ENCODE peak calls at places on chromosome 7, in ten cellular contexts. One of them, this sample, is unnamed. For H3K36me3, the result is how much of the 10 kb centered on the place peaks cover.

GRCh38 chr7:80403686-80404241 is 108.1 kb downstream of the GNAT3 start:
- DNase-seq in PC-3: no peak
- DNase-seq in tibial nerve: no peak
- DNase-seq in OCI-LY7: no peak
- DNase-seq in heart right ventricle: no peak
- DNase-seq in MM.1S: no peak
- DNase-seq in ovary: no peak
- DNase-seq in Peyer's patch: no peak
- DNase-seq in hepatocyte: no peak
- DNase-seq in endodermal cell: no peak
- DNase-seq in this sample: no peak

GRCh38 chr7:18978108-18978495 is 139.3 kb downstream of the TWIST1 start:
- DNase-seq in ovary: no peak
- DNase-seq in tibial nerve: no peak
- DNase-seq in Peyer's patch: no peak
- DNase-seq in MM.1S: no peak
- DNase-seq in heart right ventricle: no peak
- DNase-seq in endodermal cell: no peak
- DNase-seq in hepatocyte: no peak
- DNase-seq in OCI-LY7: no peak
- DNase-seq in PC-3: peak
- DNase-seq in this sample: no peak

GRCh38 chr7:80334908-80335307 is 177.0 kb downstream of the GNAT3 start:
- DNase-seq in tibial nerve: no peak
- DNase-seq in ovary: no peak
- DNase-seq in PC-3: no peak
- DNase-seq in Peyer's patch: no peak
- DNase-seq in MM.1S: no peak
- DNase-seq in heart right ventricle: no peak
- DNase-seq in hepatocyte: no peak
- DNase-seq in endodermal cell: no peak
- DNase-seq in OCI-LY7: no peak
- DNase-seq in this sample: no peak

GRCh38 chr7:105978035-105978434 is 15.0 kb downstream of the CDHR3 start:
- DNase-seq in OCI-LY7: no peak
- DNase-seq in endodermal cell: no peak
- DNase-seq in tibial nerve: no peak
- DNase-seq in MM.1S: no peak
- DNase-seq in heart right ventricle: no peak
- DNase-seq in ovary: no peak
- DNase-seq in Peyer's patch: no peak
- DNase-seq in PC-3: no peak
- DNase-seq in hepatocyte: no peak
- DNase-seq in this sample: no peak

GRCh38 chr7:150468241-150468640 is 17.8 kb downstream of the GIMAP8 start:
- DNase-seq in endodermal cell: no peak
- DNase-seq in tibial nerve: no peak
- DNase-seq in OCI-LY7: no peak
- DNase-seq in Peyer's patch: no peak
- DNase-seq in ovary: no peak
- DNase-seq in MM.1S: no peak
- DNase-seq in PC-3: no peak
- DNase-seq in heart right ventricle: no peak
- DNase-seq in hepatocyte: no peak
- DNase-seq in this sample: no peak

GRCh38 chr7:141992688-141993087 is 3.0 kb upstream of the MGAM start:
- DNase-seq in MM.1S: no peak
- DNase-seq in PC-3: no peak
- DNase-seq in hepatocyte: no peak
- DNase-seq in endodermal cell: no peak
- DNase-seq in Peyer's patch: no peak
- DNase-seq in heart right ventricle: no peak
- DNase-seq in OCI-LY7: no peak
- DNase-seq in ovary: no peak
- DNase-seq in tibial nerve: no peak
- DNase-seq in this sample: no peak

GRCh38 chr7:149460493-149461330 is at the start of gene ZNF777:
- DNase-seq in endodermal cell: peak
- DNase-seq in OCI-LY7: peak
- DNase-seq in Peyer's patch: peak
- DNase-seq in hepatocyte: peak
- DNase-seq in ovary: peak
- DNase-seq in PC-3: peak
- DNase-seq in MM.1S: peak
- DNase-seq in tibial nerve: peak
- DNase-seq in heart right ventricle: peak
- DNase-seq in this sample: peak

GRCh38 chr7:90681336-90682019 is 85.4 kb downstream of the CDK14 start:
- DNase-seq in MM.1S: no peak
- DNase-seq in PC-3: no peak
- DNase-seq in hepatocyte: no peak
- DNase-seq in heart right ventricle: no peak
- DNase-seq in Peyer's patch: no peak
- DNase-seq in ovary: no peak
- DNase-seq in tibial nerve: no peak
- DNase-seq in endodermal cell: no peak
- DNase-seq in OCI-LY7: no peak
- DNase-seq in this sample: no peak

GRCh38 chr7:137961200-137962177 is 40.4 kb downstream of the CREB3L2 start:
- DNase-seq in ovary: no peak
- DNase-seq in Peyer's patch: no peak
- DNase-seq in endodermal cell: no peak
- DNase-seq in heart right ventricle: no peak
- DNase-seq in MM.1S: no peak
- DNase-seq in hepatocyte: no peak
- DNase-seq in OCI-LY7: no peak
- DNase-seq in PC-3: no peak
- DNase-seq in tibial nerve: no peak
- DNase-seq in this sample: peak

GRCh38 chr7:70571403-70571911 is 560.5 kb upstream of the GALNT17 start:
- DNase-seq in PC-3: no peak
- DNase-seq in OCI-LY7: no peak
- DNase-seq in Peyer's patch: no peak
- DNase-seq in tibial nerve: no peak
- DNase-seq in heart right ventricle: no peak
- DNase-seq in MM.1S: no peak
- DNase-seq in ovary: no peak
- DNase-seq in hepatocyte: peak
- DNase-seq in endodermal cell: peak
- DNase-seq in this sample: no peak

GRCh38 chr7:24199978-24200377 is 84.0 kb upstream of the NPY start:
- DNase-seq in endodermal cell: no peak
- DNase-seq in MM.1S: no peak
- DNase-seq in hepatocyte: peak
- DNase-seq in PC-3: no peak
- DNase-seq in heart right ventricle: no peak
- DNase-seq in Peyer's patch: no peak
- DNase-seq in OCI-LY7: no peak
- DNase-seq in ovary: no peak
- DNase-seq in tibial nerve: no peak
- DNase-seq in this sample: no peak

GRCh38 chr7:55094122-55094690 is 75.4 kb downstream of the EGFR start:
- DNase-seq in MM.1S: no peak
- DNase-seq in tibial nerve: no peak
- DNase-seq in ovary: no peak
- DNase-seq in PC-3: no peak
- DNase-seq in OCI-LY7: no peak
- DNase-seq in Peyer's patch: no peak
- DNase-seq in heart right ventricle: no peak
- DNase-seq in hepatocyte: no peak
- DNase-seq in endodermal cell: no peak
- DNase-seq in this sample: no peak

GRCh38 chr7:157440346-157441022 is 103.7 kb downstream of the DNAJB6 start:
- DNase-seq in heart right ventricle: no peak
- DNase-seq in hepatocyte: no peak
- DNase-seq in tibial nerve: no peak
- DNase-seq in PC-3: no peak
- DNase-seq in Peyer's patch: no peak
- DNase-seq in OCI-LY7: peak
- DNase-seq in endodermal cell: peak
- DNase-seq in MM.1S: no peak
- DNase-seq in ovary: no peak
- DNase-seq in this sample: no peak

GRCh38 chr7:158903897-158904541 is 47.7 kb downstream of the DYNC2I1 start:
- DNase-seq in MM.1S: no peak
- DNase-seq in Peyer's patch: no peak
- DNase-seq in OCI-LY7: no peak
- DNase-seq in endodermal cell: no peak
- DNase-seq in tibial nerve: no peak
- DNase-seq in hepatocyte: no peak
- DNase-seq in heart right ventricle: no peak
- DNase-seq in PC-3: no peak
- DNase-seq in ovary: no peak
- DNase-seq in this sample: no peak

GRCh38 chr7:101816499-101817030 is 861 bp upstream of the CUX1 start:
- DNase-seq in ovary: peak
- DNase-seq in Peyer's patch: no peak
- DNase-seq in heart right ventricle: peak
- DNase-seq in PC-3: peak
- DNase-seq in MM.1S: peak
- DNase-seq in OCI-LY7: peak
- DNase-seq in tibial nerve: no peak
- DNase-seq in hepatocyte: peak
- DNase-seq in endodermal cell: peak
- DNase-seq in this sample: peak
- H3K27ac ChIP-seq in ovary: peak
- H3K27ac ChIP-seq in Peyer's patch: peak
- H3K27ac ChIP-seq in heart right ventricle: peak
- H3K27ac ChIP-seq in PC-3: peak
- H3K27ac ChIP-seq in MM.1S: no peak
- H3K27ac ChIP-seq in OCI-LY7: peak
- H3K27ac ChIP-seq in tibial nerve: peak
- H3K27ac ChIP-seq in hepatocyte: peak
- H3K27ac ChIP-seq in endodermal cell: no peak
- H3K27ac ChIP-seq in this sample: peak

GRCh38 chr7:20929199-20929598 is 142.5 kb upstream of the SP8 start:
- DNase-seq in OCI-LY7: no peak
- DNase-seq in heart right ventricle: no peak
- DNase-seq in endodermal cell: no peak
- DNase-seq in MM.1S: no peak
- DNase-seq in PC-3: no peak
- DNase-seq in Peyer's patch: no peak
- DNase-seq in hepatocyte: no peak
- DNase-seq in ovary: no peak
- DNase-seq in tibial nerve: no peak
- DNase-seq in this sample: no peak

GRCh38 chr7:20928022-20928421 is 141.3 kb upstream of the SP8 start:
- DNase-seq in endodermal cell: no peak
- DNase-seq in tibial nerve: no peak
- DNase-seq in PC-3: no peak
- DNase-seq in OCI-LY7: no peak
- DNase-seq in heart right ventricle: no peak
- DNase-seq in Peyer's patch: no peak
- DNase-seq in MM.1S: no peak
- DNase-seq in ovary: no peak
- DNase-seq in hepatocyte: no peak
- DNase-seq in this sample: no peak

GRCh38 chr7:20932785-20933184 is 146.1 kb upstream of the SP8 start:
- DNase-seq in MM.1S: no peak
- DNase-seq in hepatocyte: no peak
- DNase-seq in Peyer's patch: no peak
- DNase-seq in OCI-LY7: no peak
- DNase-seq in tibial nerve: no peak
- DNase-seq in ovary: no peak
- DNase-seq in heart right ventricle: no peak
- DNase-seq in PC-3: no peak
- DNase-seq in endodermal cell: no peak
- DNase-seq in this sample: no peak

GRCh38 chr7:20931739-20932138 is 145.1 kb upstream of the SP8 start:
- DNase-seq in endodermal cell: no peak
- DNase-seq in MM.1S: no peak
- DNase-seq in hepatocyte: no peak
- DNase-seq in ovary: no peak
- DNase-seq in Peyer's patch: no peak
- DNase-seq in PC-3: no peak
- DNase-seq in tibial nerve: no peak
- DNase-seq in OCI-LY7: no peak
- DNase-seq in heart right ventricle: no peak
- DNase-seq in this sample: no peak
- H3K36me3 ChIP-seq in endodermal cell: under half
- H3K36me3 ChIP-seq in MM.1S: under half
- H3K36me3 ChIP-seq in hepatocyte: under half
- H3K36me3 ChIP-seq in ovary: under half
- H3K36me3 ChIP-seq in Peyer's patch: under half
- H3K36me3 ChIP-seq in PC-3: under half
- H3K36me3 ChIP-seq in tibial nerve: under half
- H3K36me3 ChIP-seq in OCI-LY7: under half
- H3K36me3 ChIP-seq in heart right ventricle: under half
- H3K36me3 ChIP-seq in this sample: under half

GRCh38 chr7:130205084-130205947 is at the start of gene TMEM209:
- DNase-seq in OCI-LY7: peak
- DNase-seq in MM.1S: peak
- DNase-seq in ovary: peak
- DNase-seq in hepatocyte: peak
- DNase-seq in PC-3: peak
- DNase-seq in endodermal cell: peak
- DNase-seq in Peyer's patch: peak
- DNase-seq in tibial nerve: peak
- DNase-seq in heart right ventricle: peak
- DNase-seq in this sample: peak

GRCh38 chr7:130210181-130210935 is 2.7 kb downstream of the SSMEM1 start:
- DNase-seq in MM.1S: no peak
- DNase-seq in OCI-LY7: no peak
- DNase-seq in tibial nerve: no peak
- DNase-seq in PC-3: peak
- DNase-seq in endodermal cell: no peak
- DNase-seq in hepatocyte: no peak
- DNase-seq in heart right ventricle: no peak
- DNase-seq in ovary: no peak
- DNase-seq in Peyer's patch: no peak
- DNase-seq in this sample: no peak

GRCh38 chr7:130208511-130208910 is 851 bp downstream of the SSMEM1 start:
- DNase-seq in tibial nerve: no peak
- DNase-seq in hepatocyte: peak
- DNase-seq in MM.1S: no peak
- DNase-seq in endodermal cell: no peak
- DNase-seq in Peyer's patch: no peak
- DNase-seq in heart right ventricle: no peak
- DNase-seq in PC-3: no peak
- DNase-seq in ovary: no peak
- DNase-seq in OCI-LY7: no peak
- DNase-seq in this sample: no peak

GRCh38 chr7:130207642-130208041 is at the start of gene SSMEM1:
- DNase-seq in PC-3: peak
- DNase-seq in heart right ventricle: no peak
- DNase-seq in ovary: no peak
- DNase-seq in endodermal cell: no peak
- DNase-seq in MM.1S: no peak
- DNase-seq in OCI-LY7: no peak
- DNase-seq in hepatocyte: peak
- DNase-seq in tibial nerve: no peak
- DNase-seq in Peyer's patch: no peak
- DNase-seq in this sample: no peak

GRCh38 chr7:130207033-130207432 is 627 bp upstream of the SSMEM1 start:
- DNase-seq in tibial nerve: no peak
- DNase-seq in hepatocyte: no peak
- DNase-seq in OCI-LY7: no peak
- DNase-seq in ovary: no peak
- DNase-seq in PC-3: no peak
- DNase-seq in heart right ventricle: no peak
- DNase-seq in Peyer's patch: no peak
- DNase-seq in endodermal cell: no peak
- DNase-seq in MM.1S: no peak
- DNase-seq in this sample: no peak
- TF ChIP-seq CTCF in tibial nerve: no peak
- TF ChIP-seq CTCF in hepatocyte: no peak
- TF ChIP-seq CTCF in OCI-LY7: peak
- TF ChIP-seq CTCF in ovary: no peak
- TF ChIP-seq CTCF in PC-3: peak
- TF ChIP-seq CTCF in heart right ventricle: no peak
- TF ChIP-seq CTCF in Peyer's patch: no peak
- TF ChIP-seq CTCF in endodermal cell: no peak
- TF ChIP-seq CTCF in MM.1S: peak
- TF ChIP-seq CTCF in this sample: no peak

GRCh38 chr7:108310351-108310750 is 145.9 kb downstream of the NRCAM start:
- DNase-seq in Peyer's patch: no peak
- DNase-seq in OCI-LY7: no peak
- DNase-seq in PC-3: no peak
- DNase-seq in ovary: no peak
- DNase-seq in endodermal cell: no peak
- DNase-seq in hepatocyte: no peak
- DNase-seq in MM.1S: no peak
- DNase-seq in heart right ventricle: no peak
- DNase-seq in tibial nerve: no peak
- DNase-seq in this sample: no peak
- H3K27ac ChIP-seq in Peyer's patch: no peak
- H3K27ac ChIP-seq in OCI-LY7: no peak
- H3K27ac ChIP-seq in PC-3: no peak
- H3K27ac ChIP-seq in ovary: no peak
- H3K27ac ChIP-seq in endodermal cell: no peak
- H3K27ac ChIP-seq in hepatocyte: no peak
- H3K27ac ChIP-seq in MM.1S: no peak
- H3K27ac ChIP-seq in heart right ventricle: no peak
- H3K27ac ChIP-seq in tibial nerve: no peak
- H3K27ac ChIP-seq in this sample: no peak